ENCODE peak calls at places on chromosome 1, in nine cellular contexts. One of them, this sample, is unnamed.
A peak's percentile ranks its signal among the peaks of the same experiment; 100 is the strongest.

GRCh38 chr1:107935396-107936064 is 29.4 kb downstream of the VAV3 start:
- DNase-seq in psoas muscle: no peak
- DNase-seq in heart left ventricle: no peak
- DNase-seq in neural progenitor cell: no peak
- DNase-seq in GM12878: peak; percentile 92
- DNase-seq in left ventricle myocardium inferior: no peak
- DNase-seq in heart right ventricle: no peak
- DNase-seq in tibial artery: no peak
- DNase-seq in suprapubic skin: no peak
- DNase-seq in this sample: no peak

GRCh38 chr1:116488052-116488451 is 82.8 kb downstream of the CD58 start:
- DNase-seq in heart left ventricle: no peak
- DNase-seq in neural progenitor cell: no peak
- DNase-seq in psoas muscle: no peak
- DNase-seq in tibial artery: no peak
- DNase-seq in left ventricle myocardium inferior: no peak
- DNase-seq in suprapubic skin: no peak
- DNase-seq in GM12878: no peak
- DNase-seq in heart right ventricle: no peak
- DNase-seq in this sample: no peak

GRCh38 chr1:113763651-113764050 is 4.4 kb upstream of the PHTF1 start:
- DNase-seq in GM12878: no peak
- DNase-seq in tibial artery: no peak
- DNase-seq in left ventricle myocardium inferior: no peak
- DNase-seq in suprapubic skin: no peak
- DNase-seq in neural progenitor cell: no peak
- DNase-seq in heart left ventricle: no peak
- DNase-seq in heart right ventricle: no peak
- DNase-seq in psoas muscle: no peak
- DNase-seq in this sample: no peak

GRCh38 chr1:171486048-171486519 is 754 bp downstream of the PRRC2C start:
- DNase-seq in psoas muscle: no peak
- DNase-seq in heart right ventricle: no peak
- DNase-seq in tibial artery: no peak
- DNase-seq in left ventricle myocardium inferior: no peak
- DNase-seq in GM12878: peak; percentile 46
- DNase-seq in heart left ventricle: no peak
- DNase-seq in neural progenitor cell: no peak
- DNase-seq in suprapubic skin: no peak
- DNase-seq in this sample: no peak

GRCh38 chr1:6221210-6221784 is 14.5 kb downstream of the ICMT start:
- DNase-seq in suprapubic skin: no peak
- DNase-seq in left ventricle myocardium inferior: no peak
- DNase-seq in GM12878: no peak
- DNase-seq in heart right ventricle: no peak
- DNase-seq in tibial artery: no peak
- DNase-seq in heart left ventricle: no peak
- DNase-seq in psoas muscle: no peak
- DNase-seq in neural progenitor cell: no peak
- DNase-seq in this sample: no peak

GRCh38 chr1:227343201-227343600 is 24.9 kb upstream of the CDC42BPA start:
- DNase-seq in GM12878: no peak
- DNase-seq in heart right ventricle: no peak
- DNase-seq in suprapubic skin: no peak
- DNase-seq in left ventricle myocardium inferior: no peak
- DNase-seq in psoas muscle: no peak
- DNase-seq in neural progenitor cell: no peak
- DNase-seq in tibial artery: no peak
- DNase-seq in heart left ventricle: no peak
- DNase-seq in this sample: no peak

GRCh38 chr1:233368106-233368783 is 40.7 kb downstream of the MAP3K21 start:
- DNase-seq in heart right ventricle: no peak
- DNase-seq in psoas muscle: no peak
- DNase-seq in left ventricle myocardium inferior: no peak
- DNase-seq in suprapubic skin: no peak
- DNase-seq in GM12878: no peak
- DNase-seq in neural progenitor cell: no peak
- DNase-seq in tibial artery: no peak
- DNase-seq in heart left ventricle: no peak
- DNase-seq in this sample: no peak

GRCh38 chr1:231919900-231920299 is 293.3 kb downstream of the DISC1 start:
- DNase-seq in left ventricle myocardium inferior: no peak
- DNase-seq in tibial artery: no peak
- DNase-seq in neural progenitor cell: peak; percentile 29
- DNase-seq in suprapubic skin: no peak
- DNase-seq in psoas muscle: no peak
- DNase-seq in GM12878: no peak
- DNase-seq in heart right ventricle: no peak
- DNase-seq in heart left ventricle: no peak
- DNase-seq in this sample: no peak

GRCh38 chr1:50371749-50372148 is 51.5 kb downstream of the DMRTA2 start:
- DNase-seq in left ventricle myocardium inferior: no peak
- DNase-seq in GM12878: no peak
- DNase-seq in heart left ventricle: no peak
- DNase-seq in heart right ventricle: no peak
- DNase-seq in tibial artery: no peak
- DNase-seq in neural progenitor cell: no peak
- DNase-seq in suprapubic skin: no peak
- DNase-seq in psoas muscle: no peak
- DNase-seq in this sample: no peak

DNA sequence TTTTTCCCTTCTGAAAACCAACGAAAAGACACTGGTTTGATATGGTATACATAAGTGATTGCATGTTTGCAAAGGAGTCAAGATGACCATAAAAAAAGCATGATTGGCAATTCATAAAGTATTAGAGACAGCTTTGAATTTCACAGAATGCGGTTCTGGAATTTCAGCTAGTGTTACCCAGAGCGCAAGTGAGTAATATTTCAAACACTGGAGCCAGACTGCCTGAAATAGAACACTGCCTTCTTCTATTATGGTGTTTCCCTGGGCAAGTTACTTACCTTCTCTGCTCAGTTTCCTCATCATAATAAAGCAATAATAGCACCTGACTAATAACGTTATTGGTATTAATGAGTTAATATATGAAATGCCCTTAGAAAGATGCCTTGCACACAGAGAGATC is 54.7 kb downstream of the NEGR1 start:
- DNase-seq in suprapubic skin: no peak
- DNase-seq in heart left ventricle: no peak
- DNase-seq in heart right ventricle: no peak
- DNase-seq in tibial artery: no peak
- DNase-seq in psoas muscle: no peak
- DNase-seq in GM12878: no peak
- DNase-seq in left ventricle myocardium inferior: no peak
- DNase-seq in neural progenitor cell: no peak
- DNase-seq in this sample: no peak
- H3K9me3 ChIP-seq in suprapubic skin: no peaks in the 10 kb centered on the region
- H3K9me3 ChIP-seq in heart left ventricle: no peaks in the 10 kb centered on the region
- H3K9me3 ChIP-seq in heart right ventricle: no peaks in the 10 kb centered on the region
- H3K9me3 ChIP-seq in tibial artery: no peaks in the 10 kb centered on the region
- H3K9me3 ChIP-seq in psoas muscle: no peaks in the 10 kb centered on the region
- H3K9me3 ChIP-seq in GM12878: no peaks in the 10 kb centered on the region
- H3K9me3 ChIP-seq in left ventricle myocardium inferior: no peaks in the 10 kb centered on the region
- H3K9me3 ChIP-seq in neural progenitor cell: no peaks in the 10 kb centered on the region
- H3K9me3 ChIP-seq in this sample: no peaks in the 10 kb centered on the region

DNA sequence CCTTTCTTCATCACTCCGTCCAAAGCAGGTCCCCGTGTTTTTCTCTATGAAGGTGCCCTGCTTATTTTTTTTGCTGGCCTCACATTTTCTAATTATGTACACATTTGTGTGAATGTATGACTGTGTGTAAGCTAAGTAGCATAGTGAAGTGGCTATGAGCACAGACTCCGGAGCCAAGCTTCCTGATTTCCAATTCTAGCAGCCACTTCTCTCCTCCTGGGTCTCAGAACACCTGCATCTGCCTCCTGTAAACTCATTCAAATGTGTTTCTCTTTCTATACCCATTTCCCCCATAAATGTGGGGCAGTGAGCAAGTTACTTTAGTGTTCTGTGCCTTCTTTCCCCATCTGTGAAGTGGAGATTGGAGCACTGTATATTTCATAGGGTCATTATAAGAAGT is 2.1 kb downstream of the SLAMF6 start:
- DNase-seq in GM12878: no peak
- DNase-seq in left ventricle myocardium inferior: no peak
- DNase-seq in neural progenitor cell: no peak
- DNase-seq in heart right ventricle: no peak
- DNase-seq in psoas muscle: no peak
- DNase-seq in suprapubic skin: no peak
- DNase-seq in tibial artery: no peak
- DNase-seq in heart left ventricle: no peak
- DNase-seq in this sample: no peak
- H3K27ac ChIP-seq in GM12878: peak overlapping the region; percentile 85
- H3K27ac ChIP-seq in left ventricle myocardium inferior: no peak overlapping the region
- H3K27ac ChIP-seq in neural progenitor cell: no peak overlapping the region
- H3K27ac ChIP-seq in heart right ventricle: no peak overlapping the region
- H3K27ac ChIP-seq in psoas muscle: no peak overlapping the region
- H3K27ac ChIP-seq in suprapubic skin: no peak overlapping the region
- H3K27ac ChIP-seq in tibial artery: no peak overlapping the region
- H3K27ac ChIP-seq in heart left ventricle: no peak overlapping the region
- H3K27ac ChIP-seq in this sample: no peak overlapping the region

GRCh38 chr1:54272134-54272533 is 72.2 kb downstream of the MRPL37 start:
- DNase-seq in heart right ventricle: no peak
- DNase-seq in GM12878: no peak
- DNase-seq in heart left ventricle: no peak
- DNase-seq in psoas muscle: no peak
- DNase-seq in suprapubic skin: no peak
- DNase-seq in tibial artery: no peak
- DNase-seq in left ventricle myocardium inferior: no peak
- DNase-seq in neural progenitor cell: no peak
- DNase-seq in this sample: no peak

GRCh38 chr1:54270543-54270942 is 70.6 kb downstream of the MRPL37 start:
- DNase-seq in heart right ventricle: no peak
- DNase-seq in GM12878: no peak
- DNase-seq in neural progenitor cell: no peak
- DNase-seq in left ventricle myocardium inferior: no peak
- DNase-seq in psoas muscle: no peak
- DNase-seq in tibial artery: no peak
- DNase-seq in suprapubic skin: no peak
- DNase-seq in heart left ventricle: no peak
- DNase-seq in this sample: no peak

GRCh38 chr1:54272772-54273091 is 72.8 kb downstream of the MRPL37 start:
- DNase-seq in heart right ventricle: no peak
- DNase-seq in psoas muscle: no peak
- DNase-seq in suprapubic skin: no peak
- DNase-seq in heart left ventricle: no peak
- DNase-seq in GM12878: no peak
- DNase-seq in neural progenitor cell: no peak
- DNase-seq in left ventricle myocardium inferior: no peak
- DNase-seq in tibial artery: no peak
- DNase-seq in this sample: no peak

GRCh38 chr1:54273092-54273836 is 73.3 kb downstream of the MRPL37 start:
- DNase-seq in suprapubic skin: peak; percentile 77
- DNase-seq in left ventricle myocardium inferior: peak; percentile 60
- DNase-seq in neural progenitor cell: peak; percentile 84
- DNase-seq in psoas muscle: peak; percentile 78
- DNase-seq in tibial artery: peak; percentile 97
- DNase-seq in GM12878: peak; percentile 19
- DNase-seq in heart right ventricle: peak; percentile 71
- DNase-seq in heart left ventricle: no peak
- DNase-seq in this sample: no peak

DNA sequence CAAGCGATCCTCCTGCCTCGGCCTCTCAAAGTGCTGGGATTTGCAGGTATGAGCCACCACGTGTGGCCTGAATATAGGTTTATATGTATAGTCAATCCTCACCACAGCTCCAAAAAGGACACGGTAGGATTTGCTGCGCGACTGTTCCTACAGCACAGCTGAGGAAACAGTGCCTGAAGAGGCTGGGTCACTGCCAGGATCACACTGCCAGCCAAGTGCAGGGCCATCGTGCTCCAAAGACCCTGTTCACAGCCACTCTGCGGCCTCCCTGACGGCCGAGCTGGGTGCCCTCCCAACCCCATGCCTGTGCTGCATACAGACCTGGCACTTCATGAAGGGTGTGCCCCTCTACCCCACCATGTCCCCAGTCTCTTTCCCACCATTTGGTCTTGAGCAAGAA is 71.4 kb downstream of the MRPL37 start:
- DNase-seq in psoas muscle: no peak
- DNase-seq in tibial artery: peak; percentile 81
- DNase-seq in GM12878: no peak
- DNase-seq in left ventricle myocardium inferior: no peak
- DNase-seq in heart right ventricle: peak; percentile 60
- DNase-seq in suprapubic skin: no peak
- DNase-seq in heart left ventricle: no peak
- DNase-seq in neural progenitor cell: no peak
- DNase-seq in this sample: no peak
- H3K9me3 ChIP-seq in psoas muscle: no peaks in the 10 kb centered on the region
- H3K9me3 ChIP-seq in tibial artery: no peaks in the 10 kb centered on the region
- H3K9me3 ChIP-seq in GM12878: no peaks in the 10 kb centered on the region
- H3K9me3 ChIP-seq in left ventricle myocardium inferior: no peaks in the 10 kb centered on the region
- H3K9me3 ChIP-seq in heart right ventricle: no peaks in the 10 kb centered on the region
- H3K9me3 ChIP-seq in suprapubic skin: no peaks in the 10 kb centered on the region
- H3K9me3 ChIP-seq in heart left ventricle: no peaks in the 10 kb centered on the region
- H3K9me3 ChIP-seq in neural progenitor cell: no peaks in the 10 kb centered on the region
- H3K9me3 ChIP-seq in this sample: no peaks in the 10 kb centered on the region

GRCh38 chr1:17260738-17261137 is 11.8 kb downstream of the PADI3 start:
- DNase-seq in left ventricle myocardium inferior: no peak
- DNase-seq in heart left ventricle: no peak
- DNase-seq in GM12878: no peak
- DNase-seq in neural progenitor cell: no peak
- DNase-seq in suprapubic skin: no peak
- DNase-seq in psoas muscle: no peak
- DNase-seq in heart right ventricle: no peak
- DNase-seq in tibial artery: no peak
- DNase-seq in this sample: no peak

GRCh38 chr1:17259233-17259873 is 10.5 kb downstream of the PADI3 start:
- DNase-seq in heart left ventricle: no peak
- DNase-seq in left ventricle myocardium inferior: no peak
- DNase-seq in GM12878: no peak
- DNase-seq in heart right ventricle: no peak
- DNase-seq in tibial artery: no peak
- DNase-seq in psoas muscle: no peak
- DNase-seq in neural progenitor cell: no peak
- DNase-seq in suprapubic skin: no peak
- DNase-seq in this sample: no peak

GRCh38 chr1:17258116-17258757 is 9.3 kb downstream of the PADI3 start:
- DNase-seq in suprapubic skin: no peak
- DNase-seq in neural progenitor cell: no peak
- DNase-seq in heart left ventricle: no peak
- DNase-seq in tibial artery: no peak
- DNase-seq in GM12878: no peak
- DNase-seq in psoas muscle: no peak
- DNase-seq in left ventricle myocardium inferior: no peak
- DNase-seq in heart right ventricle: no peak
- DNase-seq in this sample: no peak

GRCh38 chr1:17260264-17260663 is 11.4 kb downstream of the PADI3 start:
- DNase-seq in left ventricle myocardium inferior: no peak
- DNase-seq in tibial artery: no peak
- DNase-seq in suprapubic skin: no peak
- DNase-seq in neural progenitor cell: no peak
- DNase-seq in GM12878: no peak
- DNase-seq in heart right ventricle: no peak
- DNase-seq in heart left ventricle: no peak
- DNase-seq in psoas muscle: no peak
- DNase-seq in this sample: no peak

DNA sequence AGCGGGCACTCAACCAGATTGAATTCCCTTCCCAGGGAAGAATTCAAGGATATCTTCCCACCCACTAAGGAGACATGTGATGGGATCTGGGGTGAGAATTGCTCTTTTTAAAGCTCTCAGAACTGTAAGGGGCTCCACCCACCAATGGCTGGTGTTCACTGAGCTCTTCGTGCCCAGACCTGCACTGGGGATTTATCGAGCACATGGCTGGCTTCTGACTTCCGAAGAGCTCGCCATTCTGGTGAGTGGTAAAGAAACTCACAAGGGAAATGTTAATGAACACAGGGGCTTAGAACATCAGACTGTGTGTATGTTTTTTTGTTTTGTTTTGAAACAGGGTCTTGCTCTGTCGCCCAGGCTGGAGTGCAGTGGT is 9.8 kb downstream of the PADI3 start:
- DNase-seq in psoas muscle: no peak
- DNase-seq in GM12878: no peak
- DNase-seq in tibial artery: no peak
- DNase-seq in heart left ventricle: no peak
- DNase-seq in left ventricle myocardium inferior: no peak
- DNase-seq in suprapubic skin: no peak
- DNase-seq in heart right ventricle: no peak
- DNase-seq in neural progenitor cell: no peak
- DNase-seq in this sample: no peak
- H3K27ac ChIP-seq in psoas muscle: no peak overlapping the region
- H3K27ac ChIP-seq in GM12878: no peak overlapping the region
- H3K27ac ChIP-seq in tibial artery: no peak overlapping the region
- H3K27ac ChIP-seq in heart left ventricle: no peak overlapping the region
- H3K27ac ChIP-seq in left ventricle myocardium inferior: no peak overlapping the region
- H3K27ac ChIP-seq in suprapubic skin: no peak overlapping the region
- H3K27ac ChIP-seq in heart right ventricle: no peak overlapping the region
- H3K27ac ChIP-seq in neural progenitor cell: no peak overlapping the region
- H3K27ac ChIP-seq in this sample: no peak overlapping the region

This sample was measured in esophagus squamous epithelium.